ENCODE peak calls at places on chromosomes 3 and 15, in four cellular contexts. Z is B cell, B is T-cell, C is sigmoid colon. P is an unnamed sample.
A peak's percentile ranks its signal among the peaks of the same experiment; 100 is the strongest.

GRCh38 chr15:79436037-79436780 is 4.1 kb downstream of the MINAR1 start:
- DNase-seq in C (no peak), B (no peak), Z (no peak), P (no peak)

GRCh38 chr15:34437687-34438086 is at the start of gene GOLGA8A:
- DNase-seq in C (no peak), B (peak; percentile 87), Z (peak; percentile 82), P (no peak)

GRCh38 chr3:126784254-126784653 is 80.2 kb downstream of the CHCHD6 start:
- DNase-seq in Z (no peak), C (no peak), B (no peak), P (no peak)

GRCh38 chr15:100254694-100255093 is 87.1 kb downstream of the ADAMTS17 start:
- DNase-seq in Z (no peak), C (no peak), B (no peak), P (no peak)

GRCh38 chr3:155014953-155015352 is 65.2 kb upstream of the MME start:
- DNase-seq in B (no peak), Z (no peak), C (no peak), P (no peak)

GRCh38 chr15:28130651-28131050 is 31.5 kb upstream of the OCA2 start:
- DNase-seq in C (no peak), Z (no peak), B (no peak), P (no peak)

GRCh38 chr15:49646891-49647290 is 26.0 kb downstream of the DTWD1 start:
- DNase-seq in C (no peak), B (no peak), Z (no peak), P (no peak)

GRCh38 chr3:108117245-108117644 is 26.4 kb upstream of the CD47 start:
- DNase-seq in C (no peak), B (no peak), Z (no peak), P (no peak)

GRCh38 chr3:113695426-113695817 is 1.0 kb downstream of the USF3 start:
- DNase-seq in Z (no peak), C (no peak), B (no peak), P (no peak)

GRCh38 chr3:38314767-38315487 is 31.7 kb upstream of the XYLB start:
- DNase-seq in B (no peak), Z (no peak), C (no peak), P (no peak)

GRCh38 chr3:105944281-105944680 is 75.5 kb upstream of the CBLB start:
- DNase-seq in B (no peak), Z (no peak), C (no peak), P (no peak)

GRCh38 chr3:187286467-187287059 is 5.0 kb downstream of the MASP1 start:
- DNase-seq in B (no peak), Z (no peak), C (no peak), P (no peak)

GRCh38 chr3:165643433-165643824 is 193.8 kb downstream of the BCHE start:
- DNase-seq in C (no peak), B (no peak), Z (no peak), P (no peak)